ENCODE peak calls at places on chromosomes 6 and 20, in five cellular contexts. Y is amniotic stem cell; U is epithelial cell of prostate; J is sciatic nerve; E is CD8-positive, alpha-beta memory T cell. M is an unnamed sample.

GRCh38 chr6:128731249-128732165 is 151.4 kb upstream of the LAMA2 start:
- DNase-seq in Y (peak), U (peak), J (no peak), E (no peak), M (no peak)

GRCh38 chr20:4795394-4795793 is 73.7 kb downstream of the PRND start:
- DNase-seq in Y (peak), U (no peak), J (no peak), E (no peak), M (no peak)

GRCh38 chr20:25859649-25860530 is 163.2 kb upstream of the ZNF337 start:
- DNase-seq in Y (no peak), U (no peak), J (peak), E (peak), M (peak)

GRCh38 chr20:38755324-38755910 is 7.2 kb downstream of the ACTR5 start:
- DNase-seq in Y (no peak), U (no peak), J (no peak), E (no peak), M (no peak)

GRCh38 chr20:373171-373890 is 7.2 kb upstream of the TRIB3 start:
- DNase-seq in Y (no peak), U (no peak), J (no peak), E (peak), M (no peak)

GRCh38 chr20:58471161-58471834 is 43.9 kb downstream of the APCDD1L start:
- DNase-seq in Y (no peak), U (no peak), J (no peak), E (no peak), M (no peak)

GRCh38 chr6:35489066-35489465 is 7.8 kb downstream of the TEAD3 start:
- DNase-seq in Y (no peak), U (no peak), J (no peak), E (no peak), M (no peak)

GRCh38 chr6:78615430-78615904 is 251.9 kb upstream of the IRAK1BP1 start:
- DNase-seq in Y (no peak), U (peak), J (no peak), E (no peak), M (no peak)

GRCh38 chr6:25971187-25971811 is 8.7 kb downstream of the TRIM38 start:
- DNase-seq in Y (peak), U (peak), J (no peak), E (no peak), M (peak)

GRCh38 chr20:63587781-63588591 is 13.9 kb upstream of the HELZ2 start:
- DNase-seq in Y (no peak), U (no peak), J (no peak), E (no peak), M (no peak)

GRCh38 chr6:30885481-30885998 is 1.2 kb downstream of the DDR1 start:
- DNase-seq in Y (no peak), U (no peak), J (no peak), E (no peak), M (no peak)

GRCh38 chr6:112233864-112234263 is 20.5 kb downstream of the LAMA4 start:
- DNase-seq in Y (no peak), U (no peak), J (no peak), E (no peak), M (no peak)

GRCh38 chr20:22700387-22700786 is 116.0 kb upstream of the FOXA2 start:
- DNase-seq in Y (peak), U (no peak), J (no peak), E (no peak), M (no peak)

GRCh38 chr6:125836466-125836865 is 45.7 kb downstream of the NCOA7 start:
- DNase-seq in Y (no peak), U (no peak), J (no peak), E (no peak), M (no peak)

GRCh38 chr6:159981591-159982245 is 12.8 kb downstream of the IGF2R start:
- DNase-seq in Y (no peak), U (no peak), J (no peak), E (peak), M (no peak)

GRCh38 chr6:31634131-31634530 is 13.6 kb downstream of the PRRC2A start:
- DNase-seq in Y (no peak), U (no peak), J (no peak), E (no peak), M (no peak)

GRCh38 chr6:31114540-31114876 is at the start of gene PSORS1C1:
- DNase-seq in Y (peak), U (peak), J (no peak), E (no peak), M (no peak)

GRCh38 chr20:50054626-50055511 is 58.1 kb downstream of the UBE2V1 start:
- DNase-seq in Y (no peak), U (no peak), J (peak), E (no peak), M (peak)